ENCODE peak calls at places on chromosomes 12 and 14, in six cellular contexts. One of them, this sample, is unnamed.

GRCh38 chr14:65164825-65165135 is 62.5 kb upstream of the MAX start:
- DNase-seq in mammary epithelial cell: no peak
- DNase-seq in OCI-LY7: no peak
- DNase-seq in K562: no peak
- DNase-seq in hepatocyte: no peak
- DNase-seq in IMR-90: no peak
- DNase-seq in this sample: no peak

GRCh38 chr12:124466200-124467128 is 100.9 kb downstream of the NCOR2 start:
- DNase-seq in hepatocyte: no peak
- DNase-seq in K562: no peak
- DNase-seq in IMR-90: peak; percentile 16
- DNase-seq in mammary epithelial cell: no peak
- DNase-seq in OCI-LY7: peak; percentile 89
- DNase-seq in this sample: no peak

GRCh38 chr12:3035171-3035570 is 42.0 kb upstream of the TSPAN9 start:
- DNase-seq in OCI-LY7: no peak
- DNase-seq in IMR-90: peak; percentile 25
- DNase-seq in K562: no peak
- DNase-seq in mammary epithelial cell: no peak
- DNase-seq in hepatocyte: no peak
- DNase-seq in this sample: no peak

GRCh38 chr14:64773046-64773445 is 68.8 kb downstream of the PLEKHG3 start:
- DNase-seq in IMR-90: no peak
- DNase-seq in OCI-LY7: no peak
- DNase-seq in hepatocyte: no peak
- DNase-seq in mammary epithelial cell: no peak
- DNase-seq in K562: no peak
- DNase-seq in this sample: no peak

GRCh38 chr12:46675736-46676135 is 150.1 kb downstream of the SLC38A4 start:
- DNase-seq in OCI-LY7: peak; percentile 10
- DNase-seq in IMR-90: peak; percentile 44
- DNase-seq in hepatocyte: peak; percentile 50
- DNase-seq in mammary epithelial cell: peak; percentile 36
- DNase-seq in K562: peak; percentile 46
- DNase-seq in this sample: peak; percentile 57

GRCh38 chr12:118617922-118618450 is 241.6 kb downstream of the SUDS3 start:
- DNase-seq in mammary epithelial cell: no peak
- DNase-seq in OCI-LY7: no peak
- DNase-seq in hepatocyte: no peak
- DNase-seq in IMR-90: no peak
- DNase-seq in K562: no peak
- DNase-seq in this sample: no peak

GRCh38 chr12:28776913-28777312 is 372.2 kb upstream of the FAR2 start:
- DNase-seq in K562: no peak
- DNase-seq in mammary epithelial cell: no peak
- DNase-seq in hepatocyte: no peak
- DNase-seq in OCI-LY7: no peak
- DNase-seq in IMR-90: no peak
- DNase-seq in this sample: peak; percentile 21

GRCh38 chr14:89360277-89360676 is 56.8 kb downstream of the FOXN3 start:
- DNase-seq in hepatocyte: no peak
- DNase-seq in K562: no peak
- DNase-seq in OCI-LY7: no peak
- DNase-seq in mammary epithelial cell: no peak
- DNase-seq in IMR-90: no peak
- DNase-seq in this sample: no peak

GRCh38 chr12:88339254-88339949 is 197.3 kb downstream of the TMTC3 start:
- DNase-seq in IMR-90: peak; percentile 85
- DNase-seq in mammary epithelial cell: peak; percentile 87
- DNase-seq in hepatocyte: no peak
- DNase-seq in OCI-LY7: no peak
- DNase-seq in K562: no peak
- DNase-seq in this sample: no peak

GRCh38 chr12:132638541-132639408 is 20.2 kb downstream of the P2RX2 start:
- DNase-seq in hepatocyte: peak; percentile 84
- DNase-seq in IMR-90: peak; percentile 60
- DNase-seq in K562: peak; percentile 38
- DNase-seq in OCI-LY7: peak; percentile 41
- DNase-seq in mammary epithelial cell: peak; percentile 26
- DNase-seq in this sample: no peak

GRCh38 chr14:80850197-80850814 is 91.2 kb downstream of the CEP128 start:
- DNase-seq in K562: peak; percentile 35
- DNase-seq in hepatocyte: peak; percentile 41
- DNase-seq in mammary epithelial cell: no peak
- DNase-seq in OCI-LY7: peak; percentile 41
- DNase-seq in IMR-90: peak; percentile 68
- DNase-seq in this sample: peak; percentile 14

GRCh38 chr12:132386926-132387497 is 57.6 kb upstream of the GALNT9 start:
- DNase-seq in hepatocyte: no peak
- DNase-seq in OCI-LY7: no peak
- DNase-seq in mammary epithelial cell: no peak
- DNase-seq in K562: no peak
- DNase-seq in IMR-90: no peak
- DNase-seq in this sample: no peak

GRCh38 chr12:10227648-10228047 is 15.0 kb downstream of the GABARAPL1 start:
- DNase-seq in K562: no peak
- DNase-seq in hepatocyte: no peak
- DNase-seq in mammary epithelial cell: no peak
- DNase-seq in OCI-LY7: peak; percentile 92
- DNase-seq in IMR-90: no peak
- DNase-seq in this sample: peak; percentile 53

GRCh38 chr12:70243510-70244331 is 488 bp downstream of the CNOT2 start:
- DNase-seq in hepatocyte: peak; percentile 85
- DNase-seq in IMR-90: peak; percentile 61
- DNase-seq in K562: peak; percentile 80
- DNase-seq in mammary epithelial cell: peak; percentile 58
- DNase-seq in OCI-LY7: peak; percentile 75
- DNase-seq in this sample: peak; percentile 64

GRCh38 chr12:75908961-75909699 is 122.4 kb downstream of the PHLDA1 start:
- DNase-seq in K562: no peak
- DNase-seq in IMR-90: peak; percentile 82
- DNase-seq in OCI-LY7: no peak
- DNase-seq in hepatocyte: peak; percentile 77
- DNase-seq in mammary epithelial cell: no peak
- DNase-seq in this sample: no peak

GRCh38 chr14:99539503-99539902 is 58.3 kb downstream of the CCNK start:
- DNase-seq in IMR-90: no peak
- DNase-seq in K562: no peak
- DNase-seq in OCI-LY7: no peak
- DNase-seq in mammary epithelial cell: no peak
- DNase-seq in hepatocyte: no peak
- DNase-seq in this sample: no peak

GRCh38 chr12:53677612-53678133 is 1.8 kb upstream of the ATP5MC2 start:
- DNase-seq in IMR-90: no peak
- DNase-seq in OCI-LY7: no peak
- DNase-seq in K562: no peak
- DNase-seq in hepatocyte: no peak
- DNase-seq in mammary epithelial cell: no peak
- DNase-seq in this sample: no peak

GRCh38 chr14:61526405-61527312 is 168.7 kb upstream of the HIF1A start:
- DNase-seq in mammary epithelial cell: peak; percentile 60
- DNase-seq in OCI-LY7: no peak
- DNase-seq in K562: no peak
- DNase-seq in hepatocyte: peak; percentile 30
- DNase-seq in IMR-90: no peak
- DNase-seq in this sample: no peak

GRCh38 chr14:72633551-72633950 is 260.4 kb downstream of the DPF3 start:
- DNase-seq in hepatocyte: no peak
- DNase-seq in IMR-90: no peak
- DNase-seq in mammary epithelial cell: no peak
- DNase-seq in K562: no peak
- DNase-seq in OCI-LY7: no peak
- DNase-seq in this sample: no peak

GRCh38 chr14:81506512-81506911 is 27.1 kb downstream of the SEL1L start:
- DNase-seq in mammary epithelial cell: no peak
- DNase-seq in K562: no peak
- DNase-seq in hepatocyte: peak; percentile 23
- DNase-seq in IMR-90: no peak
- DNase-seq in OCI-LY7: no peak
- DNase-seq in this sample: no peak

GRCh38 chr12:71662861-71663560 is 637 bp downstream of the ZFC3H1 start:
- DNase-seq in hepatocyte: peak; percentile 79
- DNase-seq in mammary epithelial cell: peak; percentile 88
- DNase-seq in OCI-LY7: peak; percentile 64
- DNase-seq in K562: peak; percentile 75
- DNase-seq in IMR-90: peak; percentile 69
- DNase-seq in this sample: peak; percentile 60

GRCh38 chr12:53578783-53579182 is 47.4 kb downstream of the ATF7 start:
- DNase-seq in mammary epithelial cell: no peak
- DNase-seq in IMR-90: no peak
- DNase-seq in K562: no peak
- DNase-seq in OCI-LY7: no peak
- DNase-seq in hepatocyte: no peak
- DNase-seq in this sample: no peak

GRCh38 chr14:29037428-29037827 is 270.8 kb downstream of the FOXG1 start:
- DNase-seq in hepatocyte: no peak
- DNase-seq in mammary epithelial cell: no peak
- DNase-seq in IMR-90: peak; percentile 79
- DNase-seq in OCI-LY7: no peak
- DNase-seq in K562: no peak
- DNase-seq in this sample: no peak

GRCh38 chr12:14948672-14949071 is 10.3 kb upstream of the ERP27 start:
- DNase-seq in mammary epithelial cell: peak; percentile 50
- DNase-seq in IMR-90: peak; percentile 89
- DNase-seq in hepatocyte: peak; percentile 67
- DNase-seq in OCI-LY7: peak; percentile 92
- DNase-seq in K562: peak; percentile 16
- DNase-seq in this sample: peak; percentile 93

GRCh38 chr12:52003016-52003550 is 3.7 kb upstream of the TAMALIN start:
- DNase-seq in hepatocyte: no peak
- DNase-seq in OCI-LY7: no peak
- DNase-seq in mammary epithelial cell: no peak
- DNase-seq in IMR-90: no peak
- DNase-seq in K562: no peak
- DNase-seq in this sample: no peak

GRCh38 chr12:125288931-125289928 is 224.0 kb downstream of the AACS start:
- DNase-seq in IMR-90: no peak
- DNase-seq in K562: no peak
- DNase-seq in mammary epithelial cell: no peak
- DNase-seq in OCI-LY7: no peak
- DNase-seq in hepatocyte: no peak
- DNase-seq in this sample: no peak

GRCh38 chr12:91636721-91637120 is 454.1 kb upstream of the DCN start:
- DNase-seq in IMR-90: no peak
- DNase-seq in OCI-LY7: no peak
- DNase-seq in hepatocyte: no peak
- DNase-seq in K562: peak; percentile 65
- DNase-seq in mammary epithelial cell: no peak
- DNase-seq in this sample: no peak

GRCh38 chr12:105228966-105229365 is 7.0 kb downstream of the APPL2 start:
- DNase-seq in hepatocyte: no peak
- DNase-seq in OCI-LY7: no peak
- DNase-seq in K562: no peak
- DNase-seq in IMR-90: no peak
- DNase-seq in mammary epithelial cell: no peak
- DNase-seq in this sample: no peak
- H3K4me1 ChIP-seq in hepatocyte: peaks cover 53% of the 10 kb centered on the region
- H3K4me1 ChIP-seq in OCI-LY7: peaks cover 5% of the 10 kb centered on the region
- H3K4me1 ChIP-seq in K562: peaks cover 11% of the 10 kb centered on the region
- H3K4me1 ChIP-seq in IMR-90: peaks cover 20% of the 10 kb centered on the region
- H3K4me1 ChIP-seq in mammary epithelial cell: peaks cover 3% of the 10 kb centered on the region
- H3K4me1 ChIP-seq in this sample: peaks cover 55% of the 10 kb centered on the region

GRCh38 chr12:80157640-80158039 is 58.3 kb downstream of the OTOGL start:
- DNase-seq in hepatocyte: no peak
- DNase-seq in mammary epithelial cell: no peak
- DNase-seq in IMR-90: peak; percentile 52
- DNase-seq in K562: no peak
- DNase-seq in OCI-LY7: no peak
- DNase-seq in this sample: no peak

GRCh38 chr12:80161612-80162011 is 62.3 kb downstream of the OTOGL start:
- DNase-seq in mammary epithelial cell: no peak
- DNase-seq in OCI-LY7: no peak
- DNase-seq in hepatocyte: no peak
- DNase-seq in K562: no peak
- DNase-seq in IMR-90: no peak
- DNase-seq in this sample: no peak

GRCh38 chr12:80165741-80166140 is 66.4 kb downstream of the OTOGL start:
- DNase-seq in mammary epithelial cell: no peak
- DNase-seq in IMR-90: no peak
- DNase-seq in hepatocyte: no peak
- DNase-seq in OCI-LY7: no peak
- DNase-seq in K562: no peak
- DNase-seq in this sample: no peak

GRCh38 chr12:80166751-80167150 is 67.4 kb downstream of the OTOGL start:
- DNase-seq in mammary epithelial cell: no peak
- DNase-seq in hepatocyte: no peak
- DNase-seq in K562: no peak
- DNase-seq in IMR-90: no peak
- DNase-seq in OCI-LY7: no peak
- DNase-seq in this sample: no peak

GRCh38 chr12:80162177-80162576 is 62.8 kb downstream of the OTOGL start:
- DNase-seq in K562: no peak
- DNase-seq in hepatocyte: no peak
- DNase-seq in mammary epithelial cell: no peak
- DNase-seq in OCI-LY7: no peak
- DNase-seq in IMR-90: no peak
- DNase-seq in this sample: peak; percentile 69
- H2AFZ ChIP-seq in K562: no peak overlapping the region
- H2AFZ ChIP-seq in hepatocyte: no peak overlapping the region
- H2AFZ ChIP-seq in mammary epithelial cell: no peak overlapping the region
- H2AFZ ChIP-seq in OCI-LY7: no peak overlapping the region
- H2AFZ ChIP-seq in IMR-90: no peak overlapping the region
- H2AFZ ChIP-seq in this sample: no peak overlapping the region

DNA sequence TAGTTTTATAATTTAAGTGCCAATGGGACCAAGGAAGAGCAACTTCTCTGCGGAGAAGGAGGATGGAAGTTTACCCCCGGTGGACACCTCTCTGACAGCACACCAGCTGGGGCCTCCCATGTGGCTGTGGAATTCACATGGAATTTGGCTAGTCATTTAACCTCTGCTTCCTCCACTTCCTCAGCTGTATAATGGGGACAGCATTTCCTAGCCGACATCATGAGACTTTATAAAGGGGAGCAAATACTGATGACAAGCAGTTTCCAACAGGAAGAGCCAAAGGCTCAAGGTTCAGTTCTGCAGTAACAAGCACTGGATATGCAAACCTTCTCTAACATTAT is 7.5 kb downstream of the DUSP6 start:
- DNase-seq in hepatocyte: no peak
- DNase-seq in OCI-LY7: no peak
- DNase-seq in mammary epithelial cell: no peak
- DNase-seq in K562: no peak
- DNase-seq in IMR-90: no peak
- DNase-seq in this sample: peak; percentile 56
- H3K4me1 ChIP-seq in hepatocyte: no peaks in the 10 kb centered on the region
- H3K4me1 ChIP-seq in OCI-LY7: peaks cover 45% of the 10 kb centered on the region
- H3K4me1 ChIP-seq in mammary epithelial cell: peaks cover 17% of the 10 kb centered on the region
- H3K4me1 ChIP-seq in K562: peaks cover 26% of the 10 kb centered on the region
- H3K4me1 ChIP-seq in IMR-90: peaks cover 9% of the 10 kb centered on the region
- H3K4me1 ChIP-seq in this sample: peaks cover 46% of the 10 kb centered on the region

DNA sequence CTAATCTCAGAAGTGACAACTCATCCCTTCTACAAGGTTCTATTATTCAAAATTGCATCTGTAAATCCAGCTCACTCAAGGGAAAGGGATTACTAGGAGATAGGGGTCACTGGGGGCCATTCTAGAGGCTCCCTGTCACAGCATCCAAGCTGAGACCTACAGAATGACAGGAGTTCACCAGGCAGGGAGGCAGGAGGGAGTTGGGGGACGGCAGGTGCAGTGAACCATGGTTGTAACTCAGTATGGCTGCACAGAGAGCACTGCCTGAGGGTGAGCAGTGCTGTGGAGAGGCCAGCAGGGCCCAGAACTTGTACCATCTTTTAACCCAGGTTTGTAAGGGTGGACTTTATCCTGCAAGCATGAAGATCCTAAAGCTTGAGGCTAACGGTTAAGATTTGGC is 37.9 kb upstream of the SINHCAF start:
- DNase-seq in IMR-90: no peak
- DNase-seq in OCI-LY7: no peak
- DNase-seq in hepatocyte: no peak
- DNase-seq in K562: no peak
- DNase-seq in mammary epithelial cell: no peak
- DNase-seq in this sample: no peak
- H2AFZ ChIP-seq in IMR-90: peak overlapping the region; percentile 41
- H2AFZ ChIP-seq in OCI-LY7: peak overlapping the region; percentile 93
- H2AFZ ChIP-seq in hepatocyte: no peak overlapping the region
- H2AFZ ChIP-seq in K562: no peak overlapping the region
- H2AFZ ChIP-seq in mammary epithelial cell: no peak overlapping the region
- H2AFZ ChIP-seq in this sample: peak overlapping the region; percentile 93

This sample was measured in MM.1S.